ENCODE peak calls at places on chromosomes 12 and 14, in five cellular contexts. One of them, this sample, is unnamed.

GRCh38 chr12:92079054-92079385 is 66.6 kb downstream of the BTG1 start:
- DNase-seq in uterus: no peak
- DNase-seq in osteoblast: no peak
- DNase-seq in A673: no peak
- DNase-seq in mucosa of descending colon: no peak
- DNase-seq in this sample: no peak

GRCh38 chr12:29750131-29750927 is 33.4 kb downstream of the TMTC1 start:
- DNase-seq in A673: no peak
- DNase-seq in osteoblast: no peak
- DNase-seq in uterus: no peak
- DNase-seq in mucosa of descending colon: no peak
- DNase-seq in this sample: no peak

GRCh38 chr14:89417469-89418225 is 614 bp upstream of the FOXN3 start:
- DNase-seq in uterus: peak; percentile 60
- DNase-seq in mucosa of descending colon: peak; percentile 67
- DNase-seq in osteoblast: peak; percentile 66
- DNase-seq in A673: peak; percentile 77
- DNase-seq in this sample: peak; percentile 87

GRCh38 chr14:71405676-71406075 is 498.4 kb downstream of the PCNX1 start:
- DNase-seq in uterus: no peak
- DNase-seq in mucosa of descending colon: no peak
- DNase-seq in A673: no peak
- DNase-seq in osteoblast: no peak
- DNase-seq in this sample: no peak

GRCh38 chr12:89939468-89940215 is 231.0 kb upstream of the ATP2B1 start:
- DNase-seq in osteoblast: no peak
- DNase-seq in mucosa of descending colon: no peak
- DNase-seq in A673: no peak
- DNase-seq in uterus: no peak
- DNase-seq in this sample: no peak

GRCh38 chr14:90836692-90837063 is 20.4 kb upstream of the TTC7B start:
- DNase-seq in osteoblast: no peak
- DNase-seq in A673: no peak
- DNase-seq in uterus: peak; percentile 4
- DNase-seq in mucosa of descending colon: no peak
- DNase-seq in this sample: peak; percentile 50

GRCh38 chr12:79274571-79275064 is 410.0 kb downstream of the SYT1 start:
- DNase-seq in osteoblast: no peak
- DNase-seq in mucosa of descending colon: no peak
- DNase-seq in A673: no peak
- DNase-seq in uterus: no peak
- DNase-seq in this sample: no peak

GRCh38 chr14:50830044-50830931 is 674 bp downstream of the NIN start:
- DNase-seq in osteoblast: peak; percentile 87
- DNase-seq in uterus: peak; percentile 45
- DNase-seq in mucosa of descending colon: peak; percentile 50
- DNase-seq in A673: peak; percentile 68
- DNase-seq in this sample: peak; percentile 78

GRCh38 chr12:96047621-96048211 is 12.3 kb upstream of the LTA4H start:
- DNase-seq in uterus: no peak
- DNase-seq in osteoblast: peak; percentile 83
- DNase-seq in mucosa of descending colon: peak; percentile 43
- DNase-seq in A673: no peak
- DNase-seq in this sample: peak; percentile 37

GRCh38 chr12:116247377-116247776 is 30.1 kb downstream of the MED13L start:
- DNase-seq in A673: no peak
- DNase-seq in mucosa of descending colon: no peak
- DNase-seq in osteoblast: no peak
- DNase-seq in uterus: no peak
- DNase-seq in this sample: no peak

GRCh38 chr14:105472496-105472991 is 2.1 kb upstream of the CRIP2 start:
- DNase-seq in uterus: no peak
- DNase-seq in A673: no peak
- DNase-seq in mucosa of descending colon: no peak
- DNase-seq in osteoblast: no peak
- DNase-seq in this sample: peak; percentile 94

GRCh38 chr12:108689314-108690190 is 41.8 kb downstream of the CORO1C start:
- DNase-seq in uterus: no peak
- DNase-seq in osteoblast: peak; percentile 47
- DNase-seq in mucosa of descending colon: peak; percentile 34
- DNase-seq in A673: peak; percentile 85
- DNase-seq in this sample: peak; percentile 79

GRCh38 chr12:62163368-62163767 is 96.8 kb upstream of the USP15 start:
- DNase-seq in mucosa of descending colon: no peak
- DNase-seq in uterus: no peak
- DNase-seq in A673: no peak
- DNase-seq in osteoblast: no peak
- DNase-seq in this sample: no peak

GRCh38 chr14:101557811-101558738 is 3.2 kb upstream of the DIO3 start:
- DNase-seq in mucosa of descending colon: no peak
- DNase-seq in osteoblast: peak; percentile 91
- DNase-seq in uterus: peak; percentile 72
- DNase-seq in A673: no peak
- DNase-seq in this sample: peak; percentile 82

GRCh38 chr14:56808314-56809201 is 1.7 kb downstream of the OTX2 start:
- DNase-seq in osteoblast: no peak
- DNase-seq in uterus: no peak
- DNase-seq in A673: peak; percentile 75
- DNase-seq in mucosa of descending colon: no peak
- DNase-seq in this sample: no peak

GRCh38 chr14:91399868-91400640 is 17.6 kb downstream of the CCDC88C start:
- DNase-seq in osteoblast: peak; percentile 46
- DNase-seq in uterus: no peak
- DNase-seq in A673: no peak
- DNase-seq in mucosa of descending colon: peak; percentile 75
- DNase-seq in this sample: no peak

GRCh38 chr12:116717466-116718457 is 20.1 kb downstream of the SPRING1 start:
- DNase-seq in mucosa of descending colon: peak; percentile 34
- DNase-seq in uterus: peak; percentile 77
- DNase-seq in A673: no peak
- DNase-seq in osteoblast: no peak
- DNase-seq in this sample: peak; percentile 78

GRCh38 chr14:89000007-89000942 is 175.8 kb downstream of the TTC8 start:
- DNase-seq in mucosa of descending colon: peak; percentile 54
- DNase-seq in uterus: no peak
- DNase-seq in osteoblast: peak; percentile 71
- DNase-seq in A673: peak; percentile 46
- DNase-seq in this sample: no peak

GRCh38 chr12:56021882-56022497 is 1.1 kb downstream of the IKZF4 start:
- DNase-seq in uterus: no peak
- DNase-seq in A673: no peak
- DNase-seq in mucosa of descending colon: no peak
- DNase-seq in osteoblast: no peak
- DNase-seq in this sample: no peak

GRCh38 chr12:93725531-93725930 is 48.4 kb downstream of the CRADD start:
- DNase-seq in osteoblast: no peak
- DNase-seq in uterus: no peak
- DNase-seq in mucosa of descending colon: no peak
- DNase-seq in A673: no peak
- DNase-seq in this sample: no peak

GRCh38 chr12:50581226-50582184 is 76.7 kb downstream of the DIP2B start:
- DNase-seq in osteoblast: peak; percentile 84
- DNase-seq in mucosa of descending colon: no peak
- DNase-seq in uterus: no peak
- DNase-seq in A673: no peak
- DNase-seq in this sample: no peak

GRCh38 chr14:44833376-44833775 is 128.4 kb downstream of the KLHL28 start:
- DNase-seq in A673: peak; percentile 36
- DNase-seq in uterus: no peak
- DNase-seq in mucosa of descending colon: no peak
- DNase-seq in osteoblast: no peak
- DNase-seq in this sample: no peak

GRCh38 chr14:105022276-105022670 is 1.4 kb upstream of the CDCA4 start:
- DNase-seq in mucosa of descending colon: no peak
- DNase-seq in uterus: no peak
- DNase-seq in A673: no peak
- DNase-seq in osteoblast: no peak
- DNase-seq in this sample: no peak

GRCh38 chr14:53952533-53952932 is 4.1 kb downstream of the BMP4 start:
- DNase-seq in A673: no peak
- DNase-seq in uterus: no peak
- DNase-seq in osteoblast: no peak
- DNase-seq in mucosa of descending colon: no peak
- DNase-seq in this sample: peak; percentile 50

GRCh38 chr12:75571204-75571603 is 59.8 kb upstream of the KRR1 start:
- DNase-seq in A673: peak; percentile 74
- DNase-seq in uterus: no peak
- DNase-seq in mucosa of descending colon: no peak
- DNase-seq in osteoblast: no peak
- DNase-seq in this sample: no peak

GRCh38 chr14:61750708-61751474 is 11.3 kb upstream of the SNAPC1 start:
- DNase-seq in mucosa of descending colon: peak; percentile 92
- DNase-seq in osteoblast: no peak
- DNase-seq in A673: peak; percentile 87
- DNase-seq in uterus: peak; percentile 76
- DNase-seq in this sample: peak; percentile 96

GRCh38 chr14:61751475-61751989 is 10.7 kb upstream of the SNAPC1 start:
- DNase-seq in mucosa of descending colon: no peak
- DNase-seq in osteoblast: no peak
- DNase-seq in uterus: no peak
- DNase-seq in A673: no peak
- DNase-seq in this sample: no peak

GRCh38 chr14:61749867-61750266 is 12.4 kb upstream of the SNAPC1 start:
- DNase-seq in mucosa of descending colon: peak; percentile 69
- DNase-seq in osteoblast: no peak
- DNase-seq in uterus: no peak
- DNase-seq in A673: no peak
- DNase-seq in this sample: no peak

GRCh38 chr14:61747342-61747741 is 14.9 kb upstream of the SNAPC1 start:
- DNase-seq in osteoblast: no peak
- DNase-seq in mucosa of descending colon: no peak
- DNase-seq in uterus: no peak
- DNase-seq in A673: no peak
- DNase-seq in this sample: no peak

DNA sequence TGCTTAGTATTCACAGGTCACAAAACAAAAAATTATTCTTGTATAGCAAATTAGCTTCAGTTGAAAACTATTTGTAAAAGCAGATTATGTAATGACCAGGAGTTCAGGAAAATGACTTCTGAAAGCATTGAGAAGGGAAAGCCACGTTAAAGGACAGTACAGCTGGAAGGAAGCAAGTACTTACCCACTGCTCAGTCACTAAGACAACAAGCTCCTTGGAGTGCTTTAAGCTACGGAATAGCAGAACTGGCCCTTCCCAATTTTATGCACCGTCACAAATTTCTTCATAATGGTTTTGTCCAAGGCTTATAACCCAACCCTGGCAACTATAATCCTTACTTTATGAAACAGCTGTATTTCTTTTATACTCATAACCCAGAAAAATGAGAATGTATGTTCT is 13.0 kb upstream of the SNAPC1 start:
- DNase-seq in uterus: no peak
- DNase-seq in osteoblast: no peak
- DNase-seq in mucosa of descending colon: no peak
- DNase-seq in A673: no peak
- DNase-seq in this sample: no peak
- H3K4me3 ChIP-seq in uterus: no peak overlapping the region
- H3K4me3 ChIP-seq in osteoblast: peak overlapping the region; percentile 61
- H3K4me3 ChIP-seq in mucosa of descending colon: no peak overlapping the region
- H3K4me3 ChIP-seq in A673: no peak overlapping the region
- H3K4me3 ChIP-seq in this sample: peak overlapping the region; percentile 60

GRCh38 chr12:131010376-131011131 is 56.8 kb downstream of the ADGRD1 start:
- DNase-seq in uterus: no peak
- DNase-seq in A673: no peak
- DNase-seq in mucosa of descending colon: no peak
- DNase-seq in osteoblast: peak; percentile 65
- DNase-seq in this sample: no peak
- H3K4me1 ChIP-seq in uterus: peaks cover 3% of the 10 kb centered on the region
- H3K4me1 ChIP-seq in A673: no peaks in the 10 kb centered on the region
- H3K4me1 ChIP-seq in mucosa of descending colon: no peaks in the 10 kb centered on the region
- H3K4me1 ChIP-seq in osteoblast: no peaks in the 10 kb centered on the region
- H3K4me1 ChIP-seq in this sample: no peaks in the 10 kb centered on the region

GRCh38 chr12:121958521-121959240 is 40.3 kb downstream of the CFAP251 start:
- DNase-seq in mucosa of descending colon: no peak
- DNase-seq in A673: peak; percentile 14
- DNase-seq in osteoblast: no peak
- DNase-seq in uterus: no peak
- DNase-seq in this sample: no peak

GRCh38 chr12:121953695-121954094 is 35.3 kb downstream of the CFAP251 start:
- DNase-seq in A673: no peak
- DNase-seq in uterus: no peak
- DNase-seq in mucosa of descending colon: no peak
- DNase-seq in osteoblast: no peak
- DNase-seq in this sample: no peak

GRCh38 chr12:121957831-121958515 is 39.6 kb downstream of the CFAP251 start:
- DNase-seq in mucosa of descending colon: no peak
- DNase-seq in uterus: no peak
- DNase-seq in osteoblast: no peak
- DNase-seq in A673: no peak
- DNase-seq in this sample: no peak

GRCh38 chr12:121955258-121956040 is 37.1 kb downstream of the CFAP251 start:
- DNase-seq in uterus: no peak
- DNase-seq in A673: no peak
- DNase-seq in mucosa of descending colon: peak; percentile 12
- DNase-seq in osteoblast: no peak
- DNase-seq in this sample: no peak

GRCh38 chr12:121956041-121956341 is 37.6 kb downstream of the CFAP251 start:
- DNase-seq in mucosa of descending colon: no peak
- DNase-seq in A673: no peak
- DNase-seq in osteoblast: no peak
- DNase-seq in uterus: no peak
- DNase-seq in this sample: no peak
- TF ChIP-seq CTCF in mucosa of descending colon: no peak
- TF ChIP-seq CTCF in A673: peak; percentile 5
- TF ChIP-seq CTCF in osteoblast: no peak
- TF ChIP-seq CTCF in uterus: no peak
- TF ChIP-seq CTCF in this sample: no peak

GRCh38 chr12:47193066-47193465 is 113.3 kb upstream of the AMIGO2 start:
- DNase-seq in uterus: no peak
- DNase-seq in osteoblast: no peak
- DNase-seq in mucosa of descending colon: no peak
- DNase-seq in A673: no peak
- DNase-seq in this sample: no peak

GRCh38 chr12:47190905-47191304 is 111.1 kb upstream of the AMIGO2 start:
- DNase-seq in osteoblast: no peak
- DNase-seq in A673: no peak
- DNase-seq in uterus: no peak
- DNase-seq in mucosa of descending colon: no peak
- DNase-seq in this sample: no peak

GRCh38 chr12:47189753-47190152 is 110.0 kb upstream of the AMIGO2 start:
- DNase-seq in uterus: no peak
- DNase-seq in mucosa of descending colon: no peak
- DNase-seq in A673: no peak
- DNase-seq in osteoblast: no peak
- DNase-seq in this sample: no peak

GRCh38 chr12:47190271-47190750 is 110.6 kb upstream of the AMIGO2 start:
- DNase-seq in uterus: no peak
- DNase-seq in A673: no peak
- DNase-seq in osteoblast: no peak
- DNase-seq in mucosa of descending colon: no peak
- DNase-seq in this sample: no peak

DNA sequence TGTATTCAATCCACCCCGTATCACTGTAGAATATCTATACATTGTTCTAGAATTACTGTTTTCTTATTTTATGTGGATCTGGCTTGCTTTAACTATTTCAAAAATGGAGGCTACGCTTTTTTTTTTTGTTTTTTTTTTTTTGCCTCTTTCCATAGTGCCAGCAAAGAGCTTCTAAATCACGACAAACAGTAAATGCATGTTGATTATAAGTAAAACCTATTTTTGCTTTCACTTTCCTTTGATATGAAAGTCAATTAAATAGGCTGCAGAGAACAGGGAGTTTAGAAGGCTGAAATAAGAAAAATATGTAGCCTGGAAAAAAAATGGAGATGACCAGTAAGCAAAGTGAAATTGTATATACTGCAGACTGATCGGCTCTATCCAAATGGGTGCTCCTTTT is 112.3 kb upstream of the AMIGO2 start:
- DNase-seq in mucosa of descending colon: no peak
- DNase-seq in uterus: no peak
- DNase-seq in A673: no peak
- DNase-seq in osteoblast: no peak
- DNase-seq in this sample: no peak
- H3K4me3 ChIP-seq in mucosa of descending colon: no peak overlapping the region
- H3K4me3 ChIP-seq in uterus: no peak overlapping the region
- H3K4me3 ChIP-seq in A673: no peak overlapping the region
- H3K4me3 ChIP-seq in osteoblast: no peak overlapping the region
- H3K4me3 ChIP-seq in this sample: no peak overlapping the region

This sample was measured in tibial artery.